ENCODE peak calls at places on chromosomes 6 and 20, in seven cellular contexts. L is mucosa of descending colon; M is pons; I is endothelial cell of umbilical vein; X is HFFc6; D is stimulated activated CD8-positive, alpha-beta memory T cell treated with anti-CD3 and anti-CD28 coated beads, Interleukin-2, amount 100 ng/mL, for 1 hour; P is fibroblast of pulmonary artery. Q is an unnamed sample.

GRCh38 chr20:21372016-21372415 is 25.3 kb downstream of the NKX2-4 start:
- DNase-seq in P (no peak), D (no peak), I (no peak), X (no peak), L (no peak), M (no peak), Q (no peak)

GRCh38 chr6:44084231-44085014 is 42.8 kb downstream of the MRPL14 start:
- DNase-seq in D (no peak), X (no peak), I (no peak), M (no peak), L (no peak), P (no peak), Q (no peak)

GRCh38 chr6:71209626-71210025 is 79.0 kb upstream of the OGFRL1 start:
- DNase-seq in L (no peak), M (no peak), I (no peak), P (no peak), X (no peak), D (no peak), Q (no peak)

GRCh38 chr6:94894300-94894699 is 683.0 kb upstream of the MANEA start:
- DNase-seq in L (no peak), I (no peak), M (no peak), X (no peak), D (no peak), P (no peak), Q (no peak)

GRCh38 chr20:59988141-59988540 is 29.9 kb downstream of the CDH26 start:
- DNase-seq in X (peak; percentile 32), M (no peak), L (no peak), D (no peak), P (no peak), I (no peak), Q (peak; percentile 81)

GRCh38 chr6:73774311-73774766 is 78.3 kb downstream of the CD109 start:
- DNase-seq in X (peak; percentile 93), L (peak; percentile 10), M (no peak), D (no peak), P (peak; percentile 98), I (peak; percentile 89), Q (no peak)

GRCh38 chr6:152089992-152090391 is 282.5 kb downstream of the ESR1 start:
- DNase-seq in X (peak; percentile 76), D (no peak), L (no peak), I (no peak), M (no peak), P (peak; percentile 64), Q (no peak)

GRCh38 chr6:7685276-7685675 is 40.6 kb upstream of the BMP6 start:
- DNase-seq in D (no peak), X (no peak), L (no peak), P (no peak), I (no peak), M (no peak), Q (no peak)

GRCh38 chr6:156992396-156992795 is 215.2 kb downstream of the ARID1B start:
- DNase-seq in D (no peak), P (no peak), M (no peak), X (no peak), I (no peak), L (no peak), Q (no peak)

GRCh38 chr20:53582574-53583351 is 10.9 kb downstream of the ZNF217 start:
- DNase-seq in P (peak; percentile 97), I (peak; percentile 61), M (no peak), L (no peak), D (no peak), X (peak; percentile 91), Q (no peak)

GRCh38 chr6:143727035-143727434 is 49.3 kb downstream of the PHACTR2 start:
- DNase-seq in L (no peak), M (no peak), P (no peak), D (no peak), I (peak; percentile 26), X (no peak), Q (no peak)

GRCh38 chr6:144778773-144779531 is 493.8 kb downstream of the UTRN start:
- DNase-seq in X (peak; percentile 15), I (no peak), D (no peak), L (no peak), M (no peak), P (no peak), Q (no peak)